ENCODE peak calls at places on chromosomes 12 and 14, in nine cellular contexts. X is CD4-positive, alpha-beta memory T cell; Y is uterus; S is mammary epithelial cell; M is K562; A is WERI-Rb-1; T is ovary; Z is tibial artery; P is psoas muscle. K is an unnamed sample. For H3K9me3 and H3K27me3, the result is how much of the 10 kb centered on the place peaks cover.

GRCh38 chr12:56162468-56163290 is 4.5 kb downstream of the MYL6 start:
- DNase-seq in X (no peak), M (no peak), A (peak), Y (no peak), S (no peak), Z (no peak), T (no peak), P (no peak), K (no peak)

GRCh38 chr12:109098671-109099070 is 1.3 kb downstream of the UNG start:
- DNase-seq in Z (peak), M (no peak), S (peak), X (no peak), T (no peak), P (no peak), A (no peak), Y (no peak), K (no peak)

GRCh38 chr14:54040851-54041250 is 84.2 kb upstream of the BMP4 start:
- DNase-seq in A (no peak), Z (no peak), P (no peak), Y (no peak), T (no peak), X (no peak), S (peak), M (no peak), K (no peak)

GRCh38 chr14:21090194-21090939 is 8.1 kb downstream of the ZNF219 start:
- DNase-seq in S (no peak), Z (peak), P (no peak), A (peak), T (no peak), X (no peak), Y (no peak), M (no peak), K (peak)

GRCh38 chr12:13745100-13745678 is 236.2 kb downstream of the GRIN2B start:
- DNase-seq in Z (no peak), M (no peak), T (no peak), S (no peak), P (no peak), Y (no peak), X (no peak), A (peak), K (peak)

GRCh38 chr12:105076098-105076497 is 8.2 kb downstream of the ALDH1L2 start:
- DNase-seq in Z (no peak), Y (no peak), T (no peak), X (no peak), A (no peak), M (no peak), S (peak), P (no peak), K (no peak)

GRCh38 chr12:2794736-2795289 is at the start of gene FKBP4:
- DNase-seq in P (peak), A (peak), Y (peak), T (peak), S (peak), Z (peak), X (peak), M (peak), K (peak)

GRCh38 chr14:89251066-89251465 is 166.0 kb downstream of the FOXN3 start:
- DNase-seq in S (peak), A (no peak), T (no peak), M (no peak), X (no peak), P (no peak), Z (no peak), Y (no peak), K (no peak)

GRCh38 chr12:11228268-11228879 is 41.1 kb downstream of the PRB3 start:
- DNase-seq in Z (no peak), T (no peak), X (peak), P (no peak), Y (no peak), M (peak), S (peak), A (peak), K (no peak)

GRCh38 chr12:109994262-109995175 is 1.6 kb downstream of the GIT2 start:
- DNase-seq in P (no peak), X (peak), Y (no peak), S (no peak), A (no peak), T (no peak), M (no peak), Z (no peak), K (no peak)

GRCh38 chr12:123076604-123077297 is 74.1 kb downstream of the PITPNM2 start:
- DNase-seq in Z (no peak), M (no peak), X (peak), P (no peak), Y (no peak), A (no peak), T (no peak), S (peak), K (peak)

GRCh38 chr12:5390174-5390799 is 41.6 kb upstream of the NTF3 start:
- DNase-seq in X (no peak), M (no peak), Z (no peak), S (no peak), T (no peak), P (no peak), A (no peak), Y (no peak), K (no peak)

GRCh38 chr12:29730481-29730880 is 53.3 kb downstream of the TMTC1 start:
- DNase-seq in T (no peak), X (no peak), Z (no peak), S (no peak), A (no peak), P (no peak), M (no peak), Y (no peak), K (no peak)

GRCh38 chr12:111434680-111435338 is 29.1 kb downstream of the SH2B3 start:
- DNase-seq in X (peak), M (no peak), A (no peak), Z (no peak), Y (peak), P (peak), S (peak), T (peak), K (no peak)

GRCh38 chr14:23160924-23161522 is 22.4 kb downstream of the SLC7A8 start:
- DNase-seq in A (no peak), Y (peak), P (peak), S (peak), M (peak), T (peak), X (no peak), Z (no peak), K (no peak)

GRCh38 chr12:46266382-46266791 is 2.5 kb downstream of the SLC38A1 start:
- DNase-seq in P (no peak), Z (no peak), X (no peak), Y (no peak), A (peak), M (peak), T (peak), S (peak), K (no peak)

GRCh38 chr12:45178771-45179170 is 37.1 kb upstream of the ANO6 start:
- DNase-seq in Z (no peak), X (no peak), S (no peak), Y (no peak), M (no peak), T (no peak), P (no peak), A (no peak), K (no peak)

GRCh38 chr14:106843376-106843775 is 1317.0 kb downstream of the TMEM121 start:
- DNase-seq in X (no peak), M (no peak), Z (no peak), P (no peak), A (no peak), Y (no peak), S (no peak), T (no peak), K (no peak)
- H3K9me3 ChIP-seq in X (under half), M (under half), Z (under half), P (under half), A (under half), Y (under half), S (under half), T (under half), K (under half)

DNA sequence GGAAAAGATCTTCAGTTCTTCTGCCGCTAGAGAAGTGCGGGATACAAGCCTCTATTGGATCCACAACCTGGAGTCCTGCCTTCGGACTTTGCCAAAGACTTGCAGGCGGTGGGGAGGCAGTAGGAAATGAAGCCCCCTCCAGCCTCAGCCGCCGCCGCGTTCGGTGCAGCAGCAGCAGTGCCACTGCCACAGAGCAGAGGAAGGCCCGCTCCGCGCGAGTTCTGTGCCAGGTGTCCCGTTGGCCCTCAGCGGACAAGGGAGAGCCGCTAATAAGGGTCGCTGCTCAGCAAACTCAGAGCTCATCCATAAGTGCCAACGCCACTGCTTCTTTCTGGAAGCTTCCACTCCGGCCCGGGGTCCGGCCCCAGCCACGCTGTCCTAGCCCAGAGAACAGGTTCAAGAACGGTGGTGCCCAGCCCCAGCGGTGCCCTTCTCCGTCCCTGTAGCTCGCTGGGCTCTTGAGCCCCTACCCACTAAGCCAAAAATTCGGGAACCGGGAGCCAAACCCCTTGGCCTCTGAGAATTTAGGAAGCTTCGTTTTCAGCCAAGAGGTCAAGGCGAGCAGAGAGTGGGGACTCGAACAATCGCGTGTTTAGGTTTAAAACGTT is 6.4 kb downstream of the SIX1 start:
- DNase-seq in Y (no peak), M (no peak), T (no peak), X (no peak), Z (no peak), S (no peak), A (no peak), P (peak), K (no peak)
- H3K27me3 ChIP-seq in Y (half or more), M (under half), T (under half), X (half or more), Z (under half), S (under half), A (under half), P (under half), K (half or more)

GRCh38 chr12:63179224-63179623 is 28.2 kb upstream of the AVPR1A start:
- DNase-seq in A (no peak), Z (no peak), X (no peak), M (no peak), S (no peak), P (no peak), Y (no peak), T (no peak), K (no peak)
- H3K9me3 ChIP-seq in A (under half), Z (under half), X (under half), M (under half), S (under half), P (under half), Y (under half), T (under half), K (half or more)

GRCh38 chr12:49091056-49091835 is 3.4 kb downstream of the DHH start:
- DNase-seq in Y (no peak), P (no peak), X (no peak), M (peak), Z (no peak), S (no peak), A (no peak), T (no peak), K (no peak)

GRCh38 chr12:49092086-49092815 is 2.4 kb downstream of the DHH start:
- DNase-seq in Y (peak), T (no peak), X (peak), A (peak), S (peak), Z (no peak), P (no peak), M (peak), K (peak)

GRCh38 chr12:49092816-49093406 is 1.7 kb downstream of the DHH start:
- DNase-seq in Y (no peak), X (no peak), A (no peak), T (no peak), S (no peak), P (no peak), Z (no peak), M (peak), K (no peak)

GRCh38 chr12:49089831-49090773 is 4.5 kb downstream of the DHH start:
- DNase-seq in M (peak), S (peak), T (peak), Y (no peak), Z (peak), X (peak), P (peak), A (peak), K (no peak)

GRCh38 chr12:49091836-49092085 is 2.8 kb downstream of the DHH start:
- DNase-seq in T (no peak), A (no peak), S (no peak), X (no peak), P (no peak), Y (no peak), Z (no peak), M (no peak), K (no peak)
- H3K27me3 ChIP-seq in T (under half), A (half or more), S (under half), X (half or more), P (under half), Y (under half), Z (under half), M (under half), K (half or more)

DNA sequence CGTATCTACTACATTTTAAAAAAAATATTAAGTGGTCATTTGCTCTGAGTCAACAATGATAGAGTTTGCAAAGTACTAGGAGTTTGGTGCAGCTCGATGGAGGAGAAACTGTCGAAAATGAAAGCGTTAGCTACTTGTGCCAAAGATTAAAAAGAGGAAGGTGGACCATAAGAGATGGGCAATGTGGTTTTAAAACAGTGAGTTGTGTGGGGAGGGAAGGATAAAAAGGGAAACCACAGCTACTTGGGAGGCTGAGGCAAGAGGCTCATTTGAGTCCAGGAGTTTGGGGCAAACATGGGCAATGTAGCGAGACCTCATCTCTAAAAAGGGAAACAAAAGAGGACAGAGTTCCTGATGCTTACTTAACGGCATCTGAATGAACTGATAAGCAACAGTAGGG is 18.2 kb upstream of the STRAP start:
- DNase-seq in A (no peak), T (no peak), S (no peak), M (no peak), X (no peak), Y (no peak), Z (no peak), P (no peak), K (no peak)
- H3K9me3 ChIP-seq in A (under half), T (under half), S (under half), M (under half), X (under half), Y (under half), Z (under half), P (under half), K (under half)

GRCh38 chr12:52423035-52423434 is 11.1 kb downstream of the KRT75 start:
- DNase-seq in P (no peak), Y (peak), S (no peak), Z (no peak), A (no peak), T (no peak), M (no peak), X (no peak), K (no peak)

GRCh38 chr12:52426034-52426433 is 8.1 kb downstream of the KRT75 start:
- DNase-seq in S (no peak), A (no peak), Z (no peak), X (no peak), Y (no peak), T (no peak), P (no peak), M (no peak), K (no peak)

GRCh38 chr12:52427083-52427482 is 7.1 kb downstream of the KRT75 start:
- DNase-seq in T (no peak), A (no peak), S (peak), Z (no peak), M (no peak), X (no peak), Y (no peak), P (no peak), K (no peak)

GRCh38 chr12:52423661-52424503 is 10.3 kb downstream of the KRT75 start:
- DNase-seq in S (no peak), A (no peak), T (no peak), Y (peak), X (no peak), M (no peak), P (no peak), Z (no peak), K (no peak)

GRCh38 chr12:52425466-52425865 is 8.7 kb downstream of the KRT75 start:
- DNase-seq in S (no peak), Y (no peak), T (no peak), A (no peak), X (no peak), M (no peak), Z (no peak), P (no peak), K (no peak)
- H3K27me3 ChIP-seq in S (under half), Y (under half), T (under half), A (half or more), X (under half), M (under half), Z (under half), P (under half), K (under half)

DNA sequence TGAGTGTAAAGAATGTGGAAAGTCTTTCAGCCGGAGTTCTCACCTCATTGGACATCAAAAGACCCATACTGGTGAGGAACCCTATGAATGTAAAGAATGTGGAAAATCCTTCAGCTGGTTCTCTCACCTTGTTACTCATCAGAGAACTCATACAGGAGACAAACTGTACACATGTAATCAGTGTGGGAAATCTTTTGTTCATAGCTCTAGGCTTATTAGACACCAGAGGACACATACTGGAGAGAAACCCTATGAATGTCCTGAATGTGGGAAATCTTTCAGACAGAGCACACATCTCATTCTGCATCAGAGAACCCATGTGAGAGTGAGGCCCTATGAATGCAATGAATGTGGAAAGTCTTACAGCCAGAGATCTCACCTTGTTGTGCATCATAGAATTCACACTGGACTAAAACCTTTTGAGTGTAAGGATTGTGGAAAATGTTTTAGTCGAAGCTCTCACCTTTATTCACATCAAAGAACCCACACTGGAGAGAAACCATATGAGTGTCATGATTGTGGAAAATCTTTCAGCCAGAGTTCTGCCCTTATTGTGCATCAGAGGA is 25.1 kb upstream of the ZNF268 start:
- DNase-seq in S (no peak), X (no peak), P (no peak), M (no peak), Z (no peak), A (no peak), Y (no peak), T (no peak), K (no peak)
- H3K9me3 ChIP-seq in S (half or more), X (under half), P (half or more), M (under half), Z (half or more), A (half or more), Y (half or more), T (under half), K (half or more)

GRCh38 chr14:76376878-76377523 is 1.1 kb downstream of the ESRRB start:
- DNase-seq in P (no peak), A (no peak), S (no peak), Z (no peak), Y (no peak), T (no peak), X (no peak), M (no peak), K (no peak)
- H3K27me3 ChIP-seq in P (under half), A (under half), S (under half), Z (under half), Y (under half), T (under half), X (under half), M (under half), K (half or more)

GRCh38 chr14:98345186-98345585 is 926.8 kb downstream of the BCL11B start:
- DNase-seq in X (no peak), S (peak), M (no peak), Z (no peak), Y (no peak), A (no peak), T (no peak), P (no peak), K (no peak)

GRCh38 chr14:98347686-98348085 is 924.3 kb downstream of the BCL11B start:
- DNase-seq in P (no peak), A (no peak), X (no peak), M (no peak), T (no peak), Y (no peak), Z (no peak), S (no peak), K (peak)

GRCh38 chr14:98348505-98348904 is 923.5 kb downstream of the BCL11B start:
- DNase-seq in P (no peak), T (no peak), S (no peak), M (no peak), Y (no peak), A (no peak), X (no peak), Z (no peak), K (no peak)

DNA sequence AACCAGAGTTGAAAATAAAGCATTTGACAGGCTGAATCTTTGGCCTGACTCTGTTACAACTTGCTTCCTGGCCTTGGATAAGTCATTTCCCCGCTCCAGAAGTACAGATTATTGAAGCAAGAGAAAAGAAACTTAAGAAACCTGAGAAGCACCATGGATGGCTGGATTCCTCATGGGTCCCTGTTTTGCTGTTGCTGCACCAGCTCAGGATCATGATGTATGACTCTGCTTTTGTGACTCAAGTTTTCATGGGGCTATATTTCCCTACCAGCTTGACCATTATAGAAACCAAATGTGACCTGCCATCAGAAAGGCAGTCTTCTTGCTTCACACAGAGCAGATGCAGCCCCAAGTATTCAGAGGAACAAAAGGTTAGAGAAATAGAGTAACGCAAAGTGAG is 921.8 kb downstream of the BCL11B start:
- DNase-seq in Z (no peak), X (no peak), M (no peak), P (no peak), A (no peak), T (no peak), S (peak), Y (no peak), K (no peak)
- H3K9me3 ChIP-seq in Z (under half), X (under half), M (under half), P (under half), A (under half), T (under half), S (under half), Y (under half), K (under half)

K was measured in left lung.